ENCODE peak calls at places on chromosomes 11 and 22, in four cellular contexts. One of them, this sample, is unnamed.

GRCh38 chr11:94638902-94639373 is 71.8 kb downstream of the PIWIL4 start:
- DNase-seq in K562: no peak
- DNase-seq in HL-60: peak; percentile 50
- DNase-seq in GM12878: no peak
- DNase-seq in this sample: no peak

GRCh38 chr11:876550-876949 is 33.9 kb downstream of the TSPAN4 start:
- DNase-seq in GM12878: no peak
- DNase-seq in K562: no peak
- DNase-seq in HL-60: no peak
- DNase-seq in this sample: no peak

GRCh38 chr11:94219771-94220170 is 84.6 kb upstream of the IZUMO1R start:
- DNase-seq in K562: no peak
- DNase-seq in GM12878: no peak
- DNase-seq in HL-60: no peak
- DNase-seq in this sample: no peak

GRCh38 chr11:111833524-111833923 is 37.9 kb downstream of the ALG9 start:
- DNase-seq in K562: no peak
- DNase-seq in GM12878: no peak
- DNase-seq in HL-60: no peak
- DNase-seq in this sample: no peak

GRCh38 chr11:3225826-3226750 is 6.1 kb downstream of the MRGPRE start:
- DNase-seq in K562: no peak
- DNase-seq in GM12878: no peak
- DNase-seq in HL-60: peak; percentile 78
- DNase-seq in this sample: no peak

GRCh38 chr11:100072131-100072530 is 615.0 kb upstream of the ARHGAP42 start:
- DNase-seq in GM12878: no peak
- DNase-seq in HL-60: no peak
- DNase-seq in K562: no peak
- DNase-seq in this sample: no peak

GRCh38 chr22:25849514-25849913 is 107.5 kb downstream of the MYO18B start:
- DNase-seq in K562: no peak
- DNase-seq in GM12878: no peak
- DNase-seq in HL-60: no peak
- DNase-seq in this sample: no peak

GRCh38 chr11:48170840-48171233 is 45.8 kb upstream of the OR4B1 start:
- DNase-seq in HL-60: no peak
- DNase-seq in K562: no peak
- DNase-seq in GM12878: no peak
- DNase-seq in this sample: no peak

GRCh38 chr11:46294365-46295309 is 17.2 kb downstream of the CREB3L1 start:
- DNase-seq in K562: peak; percentile 74
- DNase-seq in HL-60: no peak
- DNase-seq in GM12878: no peak
- DNase-seq in this sample: no peak

GRCh38 chr11:14300661-14301304 is 58.2 kb downstream of the RRAS2 start:
- DNase-seq in GM12878: no peak
- DNase-seq in K562: peak; percentile 70
- DNase-seq in HL-60: peak; percentile 28
- DNase-seq in this sample: no peak

GRCh38 chr11:61800331-61801281 is 7.9 kb downstream of the FEN1 start:
- DNase-seq in HL-60: no peak
- DNase-seq in K562: peak; percentile 89
- DNase-seq in GM12878: no peak
- DNase-seq in this sample: no peak

GRCh38 chr11:122721201-122721963 is 65.9 kb downstream of the UBASH3B start:
- DNase-seq in K562: no peak
- DNase-seq in HL-60: no peak
- DNase-seq in GM12878: no peak
- DNase-seq in this sample: no peak

GRCh38 chr11:80330302-80330701 is 889.5 kb upstream of the TENM4 start:
- DNase-seq in HL-60: no peak
- DNase-seq in K562: no peak
- DNase-seq in GM12878: no peak
- DNase-seq in this sample: no peak

GRCh38 chr22:48404801-48405447 is 1422.7 kb downstream of the BRD1 start:
- DNase-seq in HL-60: no peak
- DNase-seq in GM12878: no peak
- DNase-seq in K562: no peak
- DNase-seq in this sample: no peak

GRCh38 chr22:39845522-39845921 is 48.0 kb downstream of the ENTHD1 start:
- DNase-seq in HL-60: no peak
- DNase-seq in GM12878: no peak
- DNase-seq in K562: no peak
- DNase-seq in this sample: no peak

GRCh38 chr11:31702966-31703365 is 108.2 kb downstream of the PAX6 start:
- DNase-seq in K562: no peak
- DNase-seq in HL-60: no peak
- DNase-seq in GM12878: no peak
- DNase-seq in this sample: no peak

GRCh38 chr22:24400037-24400725 is 27.2 kb upstream of the ADORA2A start:
- DNase-seq in HL-60: no peak
- DNase-seq in K562: no peak
- DNase-seq in GM12878: peak; percentile 33
- DNase-seq in this sample: no peak

GRCh38 chr22:12601870-12602779 is 2925.9 kb upstream of the OR11H1 start:
- DNase-seq in HL-60: no peak
- DNase-seq in K562: peak; percentile 78
- DNase-seq in GM12878: no peak
- DNase-seq in this sample: no peak

GRCh38 chr11:76786053-76787014 is 3.2 kb downstream of the TSKU start:
- DNase-seq in K562: no peak
- DNase-seq in HL-60: no peak
- DNase-seq in GM12878: no peak
- DNase-seq in this sample: no peak

GRCh38 chr11:76783901-76784813 is 1.0 kb downstream of the TSKU start:
- DNase-seq in GM12878: no peak
- DNase-seq in HL-60: no peak
- DNase-seq in K562: peak; percentile 89
- DNase-seq in this sample: no peak

GRCh38 chr11:76783294-76783900 is at the start of gene TSKU:
- DNase-seq in GM12878: no peak
- DNase-seq in HL-60: no peak
- DNase-seq in K562: no peak
- DNase-seq in this sample: peak; percentile 70

GRCh38 chr11:76787271-76787670 is 4.1 kb downstream of the TSKU start:
- DNase-seq in GM12878: no peak
- DNase-seq in K562: no peak
- DNase-seq in HL-60: no peak
- DNase-seq in this sample: no peak

DNA sequence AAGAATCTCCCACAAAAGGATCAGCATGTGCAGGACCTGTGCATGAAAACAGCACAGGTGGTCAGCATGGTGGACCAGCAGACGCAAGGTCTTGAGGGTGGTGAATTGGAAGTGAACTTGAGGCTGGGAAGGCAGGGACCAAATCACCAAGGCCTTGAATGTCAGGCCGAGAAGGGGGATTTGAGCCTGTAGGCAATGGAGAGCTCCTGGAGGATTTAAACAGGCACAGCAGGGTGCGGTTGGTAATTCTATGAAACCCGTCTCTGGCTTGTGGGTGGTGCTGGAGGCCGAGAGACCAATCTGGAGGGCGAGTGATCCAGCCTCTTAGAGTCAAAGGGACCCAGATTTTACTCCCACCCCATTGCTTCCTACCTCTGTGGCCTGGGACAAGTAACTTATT is 2.4 kb downstream of the TSKU start:
- DNase-seq in K562: no peak
- DNase-seq in GM12878: no peak
- DNase-seq in HL-60: no peak
- DNase-seq in this sample: no peak
- TF ChIP-seq SPI1 in K562: no peak
- TF ChIP-seq SPI1 in GM12878: no peak
- TF ChIP-seq SPI1 in HL-60: no peak
- TF ChIP-seq SPI1 in this sample: no peak

GRCh38 chr22:46378499-46379300 is 43.2 kb downstream of the TRMU start:
- DNase-seq in HL-60: no peak
- DNase-seq in K562: no peak
- DNase-seq in GM12878: no peak
- DNase-seq in this sample: no peak

GRCh38 chr22:46379301-46379930 is 43.9 kb downstream of the TRMU start:
- DNase-seq in HL-60: no peak
- DNase-seq in GM12878: no peak
- DNase-seq in K562: no peak
- DNase-seq in this sample: no peak

GRCh38 chr22:46376096-46376495 is 40.6 kb downstream of the TRMU start:
- DNase-seq in HL-60: no peak
- DNase-seq in K562: no peak
- DNase-seq in GM12878: no peak
- DNase-seq in this sample: no peak

GRCh38 chr22:46376908-46377565 is 41.5 kb downstream of the TRMU start:
- DNase-seq in K562: no peak
- DNase-seq in HL-60: no peak
- DNase-seq in GM12878: no peak
- DNase-seq in this sample: no peak

GRCh38 chr22:46377566-46378498 is 42.3 kb downstream of the TRMU start:
- DNase-seq in GM12878: no peak
- DNase-seq in K562: peak; percentile 40
- DNase-seq in HL-60: no peak
- DNase-seq in this sample: no peak
- TF ChIP-seq SPI1 in GM12878: no peak
- TF ChIP-seq SPI1 in K562: no peak
- TF ChIP-seq SPI1 in HL-60: no peak
- TF ChIP-seq SPI1 in this sample: no peak

DNA sequence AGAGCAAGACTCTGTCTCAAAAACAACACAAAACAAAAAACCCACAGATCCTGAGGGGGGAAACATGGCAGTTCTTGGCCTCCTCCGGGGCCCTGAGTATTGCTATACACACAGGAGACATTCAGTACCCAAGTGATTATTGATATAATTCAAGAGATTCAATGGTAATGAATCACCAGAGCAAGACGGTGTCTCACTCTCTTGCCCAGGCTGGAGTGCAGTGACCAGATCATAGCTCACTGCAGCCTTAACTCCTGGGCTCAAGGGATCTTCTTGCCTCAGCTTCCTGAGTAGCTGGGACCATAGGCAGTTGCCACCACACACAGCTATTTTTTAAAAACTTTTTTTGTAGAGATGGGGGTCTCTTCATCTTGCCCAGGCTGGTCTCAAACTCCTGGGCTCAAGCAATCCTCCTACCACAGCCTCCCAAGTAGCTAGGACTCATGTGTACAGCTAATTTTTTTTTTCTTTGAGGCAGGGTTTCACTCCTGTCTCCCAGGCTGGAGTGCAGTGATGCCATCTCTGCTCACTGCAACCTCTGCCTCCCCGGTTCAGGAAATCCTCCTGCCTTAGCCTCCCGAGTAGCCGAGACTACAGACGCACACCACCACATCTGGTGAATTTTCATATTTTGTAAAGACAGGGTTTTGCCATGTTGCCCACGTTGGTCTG is 21.8 kb upstream of the PIK3C2A start:
- DNase-seq in HL-60: no peak
- DNase-seq in K562: no peak
- DNase-seq in GM12878: no peak
- DNase-seq in this sample: no peak
- TF ChIP-seq SPI1 in HL-60: no peak
- TF ChIP-seq SPI1 in K562: no peak
- TF ChIP-seq SPI1 in GM12878: no peak
- TF ChIP-seq SPI1 in this sample: no peak

DNA sequence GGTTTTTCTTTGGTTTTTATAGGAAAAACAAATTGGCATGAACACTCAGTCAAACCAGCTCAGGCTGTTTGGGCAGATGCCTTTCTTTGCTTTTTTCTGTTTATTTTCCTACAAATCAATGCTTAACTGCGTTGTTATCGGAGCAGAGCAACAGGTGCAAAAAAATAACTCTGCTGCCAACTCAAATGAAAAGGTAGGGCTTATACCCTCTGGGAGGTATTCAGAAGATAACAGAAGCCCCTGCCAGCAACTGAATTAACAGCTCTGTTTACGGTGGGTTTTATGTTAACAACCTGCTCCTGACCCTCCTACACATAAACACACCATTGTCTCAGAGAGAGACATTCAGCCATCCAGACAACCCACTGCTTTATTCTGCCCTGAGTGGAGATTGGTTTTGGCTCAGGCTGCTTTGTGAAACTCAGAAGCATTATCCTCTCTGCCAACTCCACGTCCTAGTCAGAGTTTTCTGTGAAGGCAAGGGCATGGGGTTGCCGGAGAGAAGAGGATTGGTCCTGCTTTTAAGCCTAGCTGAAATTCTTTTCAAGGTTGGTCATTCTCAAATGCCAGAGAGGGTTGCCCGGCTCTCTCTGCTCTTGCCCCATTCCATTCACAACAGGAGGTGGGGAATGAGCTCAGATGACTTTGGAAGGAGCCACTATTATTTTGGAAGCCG is 11.3 kb downstream of the EHF start:
- DNase-seq in GM12878: no peak
- DNase-seq in K562: no peak
- DNase-seq in HL-60: no peak
- DNase-seq in this sample: no peak
- TF ChIP-seq SPI1 in GM12878: no peak
- TF ChIP-seq SPI1 in K562: no peak
- TF ChIP-seq SPI1 in HL-60: no peak
- TF ChIP-seq SPI1 in this sample: no peak

This sample was measured in GM12891.